ENCODE peak calls at places on chromosomes 16 and 17, in seven cellular contexts. X is fibroblast of lung, G is HepG2, H is neural progenitor cell, Y is endothelial cell of umbilical vein, V is IMR-90, F is neuronal stem cell. K is an unnamed sample.

GRCh38 chr17:78366109-78366848 is 6.4 kb upstream of the SOCS3 start:
- DNase-seq in Y (no peak), F (no peak), G (no peak), X (no peak), V (no peak), H (no peak), K (no peak)

GRCh38 chr17:50209133-50209471 is 7.7 kb upstream of the COL1A1 start:
- DNase-seq in V (no peak), X (no peak), G (no peak), F (no peak), H (no peak), Y (no peak), K (no peak)

GRCh38 chr17:7885357-7886226 is 3.0 kb upstream of the CHD3 start:
- DNase-seq in H (peak; percentile 84), Y (peak; percentile 50), F (peak; percentile 70), G (no peak), X (peak; percentile 48), V (peak; percentile 14), K (peak; percentile 69)

GRCh38 chr16:66606000-66606751 is 1.7 kb downstream of the CMTM3 start:
- DNase-seq in H (no peak), V (no peak), X (no peak), G (no peak), F (no peak), Y (no peak), K (no peak)

GRCh38 chr17:1186214-1186820 is 6.5 kb upstream of the ABR start:
- DNase-seq in V (peak; percentile 74), F (no peak), Y (no peak), X (peak; percentile 56), H (no peak), G (no peak), K (no peak)

GRCh38 chr17:75814900-75815373 is 29.3 kb downstream of the UNC13D start:
- DNase-seq in H (no peak), V (peak; percentile 79), X (peak; percentile 83), F (no peak), Y (peak; percentile 59), G (no peak), K (peak; percentile 20)

GRCh38 chr17:50611639-50612038 is 23.0 kb upstream of the ABCC3 start:
- DNase-seq in V (peak; percentile 19), G (no peak), H (no peak), X (no peak), Y (no peak), F (no peak), K (no peak)

GRCh38 chr17:63162406-63163157 is 196.5 kb downstream of the TANC2 start:
- DNase-seq in H (no peak), F (no peak), X (no peak), V (no peak), Y (peak; percentile 83), G (no peak), K (no peak)

GRCh38 chr17:38908676-38909181 is 16.7 kb upstream of the LASP1NB start:
- DNase-seq in F (no peak), G (no peak), Y (peak; percentile 56), V (no peak), H (no peak), X (no peak), K (no peak)

GRCh38 chr17:36510636-36511035 is 24.0 kb downstream of the MYO19 start:
- DNase-seq in Y (no peak), V (no peak), F (no peak), X (no peak), H (no peak), G (no peak), K (no peak)

GRCh38 chr16:75075688-75076268 is 40.8 kb downstream of the LDHD start:
- DNase-seq in Y (no peak), X (no peak), F (no peak), V (no peak), H (no peak), G (no peak), K (no peak)

GRCh38 chr17:69743091-69743490 is 328.6 kb downstream of the MAP2K6 start:
- DNase-seq in G (no peak), V (peak; percentile 41), F (no peak), H (no peak), Y (no peak), X (peak; percentile 37), K (no peak)

GRCh38 chr16:3187798-3188674 is at the start of gene OR1F1:
- DNase-seq in X (peak; percentile 77), V (peak; percentile 80), G (peak; percentile 71), F (no peak), H (peak; percentile 65), Y (no peak), K (no peak)

GRCh38 chr16:56202036-56202435 is 10.7 kb downstream of the GNAO1 start:
- DNase-seq in G (no peak), X (peak; percentile 23), H (no peak), V (no peak), F (no peak), Y (no peak), K (no peak)

GRCh38 chr17:27455569-27455913 is 707 bp upstream of the KSR1 start:
- DNase-seq in G (no peak), X (no peak), H (no peak), Y (no peak), F (no peak), V (no peak), K (no peak)
- H3K27ac ChIP-seq in G (no peak overlapping the region), X (no peak overlapping the region), H (no peak overlapping the region), Y (no peak overlapping the region), F (no peak overlapping the region), V (peak overlapping the region; percentile 4), K (no peak overlapping the region)

GRCh38 chr16:57299719-57300386 is 15.4 kb upstream of the PLLP start:
- DNase-seq in G (peak; percentile 97), Y (peak; percentile 95), X (peak; percentile 93), V (peak; percentile 97), F (peak; percentile 97), H (peak; percentile 94), K (peak; percentile 95)

GRCh38 chr16:57297856-57298255 is 13.4 kb upstream of the PLLP start:
- DNase-seq in F (no peak), G (no peak), Y (no peak), X (no peak), V (no peak), H (peak; percentile 20), K (no peak)

GRCh38 chr16:57299009-57299718 is 14.7 kb upstream of the PLLP start:
- DNase-seq in Y (no peak), G (peak; percentile 71), V (no peak), F (no peak), X (no peak), H (no peak), K (peak; percentile 89)

GRCh38 chr16:57301126-57301817 is 16.8 kb upstream of the PLLP start:
- DNase-seq in G (no peak), F (no peak), Y (no peak), H (no peak), V (no peak), X (no peak), K (no peak)

DNA sequence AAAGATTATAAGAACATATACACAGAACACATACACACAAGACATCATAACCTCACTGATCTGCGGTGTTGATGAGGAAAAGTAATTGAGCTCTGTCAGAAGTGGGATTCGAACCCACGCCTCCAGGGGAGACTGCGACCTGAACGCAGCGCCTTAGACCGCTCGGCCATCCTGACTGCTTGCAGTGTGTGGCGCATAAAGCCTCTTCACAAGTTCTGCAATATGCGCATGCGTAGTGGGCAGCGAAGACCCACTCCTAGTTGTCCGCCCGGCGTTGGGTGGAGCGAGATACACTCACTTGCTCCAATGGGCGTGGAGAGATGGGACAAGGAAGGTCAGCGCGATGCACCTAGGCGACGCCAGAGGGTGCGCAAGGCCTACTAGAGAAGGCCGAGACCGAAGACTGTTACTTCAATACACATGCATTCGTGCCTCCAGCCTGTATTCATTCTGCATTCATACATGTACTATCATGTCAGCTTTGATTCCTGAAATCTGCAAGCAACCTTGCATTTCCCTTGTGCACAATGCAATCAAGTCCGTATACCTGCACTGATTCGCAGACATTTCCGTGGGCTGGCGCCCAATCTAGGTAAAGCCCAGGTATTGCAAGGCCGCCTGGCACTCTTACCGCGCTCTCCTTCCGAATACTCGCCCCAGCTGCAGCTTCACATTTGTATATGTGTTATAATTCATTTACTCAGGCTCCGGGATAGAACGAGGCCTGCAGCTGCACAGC is 16.1 kb upstream of the PLLP start:
- DNase-seq in G (peak; percentile 99), Y (peak; percentile 100), V (peak; percentile 97), H (peak; percentile 100), F (peak; percentile 100), X (peak; percentile 95), K (peak; percentile 99)
- H2AFZ ChIP-seq in G (no peak overlapping the region), Y (no peak overlapping the region), V (peak overlapping the region; percentile 78), H (peak overlapping the region; percentile 93), F (peak overlapping the region; percentile 60), X (no peak overlapping the region), K (peak overlapping the region; percentile 12)

GRCh38 chr17:73492802-73493139 is 151.5 kb downstream of the SDK2 start:
- DNase-seq in H (no peak), G (no peak), Y (no peak), V (no peak), X (no peak), F (no peak), K (no peak)

GRCh38 chr17:73492125-73492801 is 152.0 kb downstream of the SDK2 start:
- DNase-seq in G (no peak), X (no peak), V (no peak), Y (no peak), F (no peak), H (no peak), K (no peak)

GRCh38 chr17:73490851-73491250 is 153.4 kb downstream of the SDK2 start:
- DNase-seq in Y (no peak), G (no peak), V (no peak), H (no peak), F (no peak), X (no peak), K (no peak)

GRCh38 chr17:73489991-73490390 is 154.3 kb downstream of the SDK2 start:
- DNase-seq in F (no peak), G (no peak), V (no peak), Y (no peak), H (no peak), X (no peak), K (no peak)

DNA sequence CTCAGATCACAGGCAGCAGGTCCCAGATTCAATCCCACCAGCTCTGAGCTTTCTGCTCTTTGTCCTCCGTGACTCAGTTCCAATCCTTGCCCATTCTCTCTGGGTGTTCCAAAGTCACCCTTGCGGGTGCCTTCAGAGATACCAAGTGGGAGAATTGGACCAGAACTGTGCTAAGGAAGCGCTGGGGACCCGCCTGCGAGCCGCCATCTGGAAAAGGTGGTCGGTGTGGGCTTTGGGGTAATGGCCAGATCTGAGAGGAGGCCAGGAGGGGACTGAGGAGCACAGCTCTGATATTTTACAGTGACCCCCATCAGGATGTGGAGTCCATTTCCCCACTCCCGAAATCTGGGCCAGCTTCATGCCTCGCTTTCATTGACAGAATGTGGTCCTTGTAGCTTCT is 152.6 kb downstream of the SDK2 start:
- DNase-seq in V (no peak), Y (no peak), G (no peak), H (no peak), X (no peak), F (no peak), K (no peak)
- H3K27ac ChIP-seq in V (no peak overlapping the region), Y (no peak overlapping the region), G (no peak overlapping the region), H (no peak overlapping the region), X (no peak overlapping the region), F (no peak overlapping the region), K (no peak overlapping the region)

DNA sequence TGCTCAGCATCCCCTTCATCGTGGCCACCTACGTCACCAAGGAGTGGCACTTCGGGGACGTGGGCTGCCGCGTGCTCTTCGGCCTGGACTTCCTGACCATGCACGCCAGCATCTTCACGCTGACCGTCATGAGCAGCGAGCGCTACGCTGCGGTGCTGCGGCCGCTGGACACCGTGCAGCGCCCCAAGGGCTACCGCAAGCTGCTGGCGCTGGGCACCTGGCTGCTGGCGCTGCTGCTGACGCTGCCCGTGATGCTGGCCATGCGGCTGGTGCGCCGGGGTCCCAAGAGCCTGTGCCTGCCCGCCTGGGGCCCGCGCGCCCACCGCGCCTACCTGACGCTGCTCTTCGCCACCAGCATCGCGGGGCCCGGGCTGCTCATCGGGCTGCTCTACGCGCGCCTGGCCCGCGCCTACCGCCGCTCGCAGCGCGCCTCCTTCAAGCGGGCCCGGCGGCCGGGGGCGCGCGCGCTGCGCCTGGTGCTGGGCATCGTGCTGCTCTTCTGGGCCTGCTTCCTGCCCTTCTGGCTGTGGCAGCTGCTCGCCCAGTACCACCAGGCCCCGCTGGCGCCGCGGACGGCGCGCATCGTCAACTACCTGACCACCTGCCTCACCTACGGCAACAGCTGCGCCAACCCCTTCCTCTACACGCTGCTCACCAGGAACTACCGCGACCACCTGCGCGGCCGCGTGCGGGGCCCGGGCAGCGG is 3.2 kb downstream of the UTS2R start:
- DNase-seq in G (no peak), V (no peak), H (no peak), Y (no peak), F (no peak), X (no peak), K (no peak)
- H2AFZ ChIP-seq in G (no peak overlapping the region), V (no peak overlapping the region), H (no peak overlapping the region), Y (no peak overlapping the region), F (no peak overlapping the region), X (no peak overlapping the region), K (no peak overlapping the region)